ENCODE peak calls at places on chromosomes 2 and 18, in seven cellular contexts. G is H1, S is HCT116, O is K562, E is GM12878, W is HepG2, H is SK-N-SH. P is an unnamed sample.

GRCh38 chr2:64018715-64019082 is 529 bp downstream of the VPS54 start:
- DNase-seq in S (no peak), E (no peak), W (no peak), G (peak), O (no peak), H (no peak), P (no peak)

GRCh38 chr2:207469380-207469779 is 60.4 kb upstream of the CREB1 start:
- DNase-seq in O (no peak), G (no peak), S (no peak), W (no peak), H (peak), E (no peak), P (no peak)

GRCh38 chr2:101976887-101977286 is 14.9 kb upstream of the IL1R2 start:
- DNase-seq in H (no peak), E (peak), O (no peak), S (no peak), G (no peak), W (no peak), P (no peak)

GRCh38 chr2:55231546-55232083 is 478 bp downstream of the CLHC1 start:
- DNase-seq in G (no peak), O (peak), H (no peak), E (no peak), S (no peak), W (no peak), P (no peak)

GRCh38 chr2:72497761-72498160 is 328.1 kb downstream of the EXOC6B start:
- DNase-seq in W (no peak), H (no peak), G (no peak), E (no peak), S (no peak), O (no peak), P (no peak)

GRCh38 chr2:62573137-62573731 is 67.2 kb upstream of the TMEM17 start:
- DNase-seq in H (no peak), W (no peak), G (no peak), O (no peak), E (no peak), S (no peak), P (no peak)

GRCh38 chr2:232162191-232162590 is 200.7 kb downstream of the DIS3L2 start:
- DNase-seq in O (no peak), S (no peak), W (no peak), H (no peak), G (no peak), E (no peak), P (no peak)

GRCh38 chr18:27901424-27902226 is 275.3 kb downstream of the CDH2 start:
- DNase-seq in G (no peak), E (no peak), S (no peak), H (no peak), O (no peak), W (no peak), P (no peak)

GRCh38 chr2:29267710-29268109 is 152.5 kb downstream of the CLIP4 start:
- DNase-seq in O (no peak), G (no peak), W (no peak), H (peak), E (no peak), S (no peak), P (no peak)

GRCh38 chr2:164706522-164706921 is 85.2 kb upstream of the GRB14 start:
- DNase-seq in W (no peak), H (no peak), S (no peak), G (no peak), E (no peak), O (no peak), P (no peak)

GRCh38 chr18:27762054-27762453 is 414.9 kb downstream of the CDH2 start:
- DNase-seq in E (no peak), S (no peak), O (no peak), H (no peak), G (no peak), W (no peak), P (peak)

GRCh38 chr2:23826771-23827170 is 100.2 kb downstream of the ATAD2B start:
- DNase-seq in O (no peak), W (no peak), S (no peak), H (no peak), G (no peak), E (no peak), P (no peak)

GRCh38 chr2:168192839-168193616 is 54.4 kb downstream of the STK39 start:
- DNase-seq in O (no peak), W (no peak), G (no peak), H (no peak), S (no peak), E (no peak), P (no peak)

GRCh38 chr2:72946466-72946865 is 29.1 kb downstream of the EMX1 start:
- DNase-seq in O (no peak), G (no peak), H (no peak), S (no peak), E (no peak), W (no peak), P (no peak)

GRCh38 chr2:239827511-239827865 is 197.7 kb downstream of the NDUFA10 start:
- DNase-seq in G (no peak), W (no peak), H (peak), S (no peak), O (no peak), E (no peak), P (no peak)

GRCh38 chr18:12934454-12935071 is 13.2 kb upstream of the SEH1L start:
- DNase-seq in G (peak), W (peak), E (peak), O (peak), S (peak), H (peak), P (peak)

GRCh38 chr2:166031054-166031453 is 77.5 kb upstream of the TTC21B start:
- DNase-seq in O (no peak), W (no peak), H (no peak), G (no peak), E (no peak), S (no peak), P (no peak)

GRCh38 chr2:47172922-47173695 is 18.0 kb upstream of the STPG4 start:
- DNase-seq in O (no peak), E (no peak), G (no peak), W (no peak), H (no peak), S (no peak), P (no peak)

GRCh38 chr2:179201884-179202283 is 62.7 kb downstream of the SESTD1 start:
- DNase-seq in G (no peak), S (peak), E (no peak), O (no peak), H (no peak), W (no peak), P (no peak)

GRCh38 chr2:32496657-32497056 is 131.2 kb upstream of the TTC27 start:
- DNase-seq in E (no peak), G (no peak), S (no peak), O (no peak), H (no peak), W (no peak), P (no peak)

GRCh38 chr2:15940661-15941482 is 522 bp downstream of the MYCN start:
- DNase-seq in S (no peak), W (no peak), H (peak), O (no peak), G (peak), E (no peak), P (peak)

GRCh38 chr18:35355140-35355618 is 11.0 kb upstream of the ZNF24 start:
- DNase-seq in W (peak), H (peak), E (no peak), S (peak), O (peak), G (peak), P (peak)

GRCh38 chr18:57023483-57023882 is 123.4 kb upstream of the BOD1L2 start:
- DNase-seq in G (no peak), H (no peak), O (no peak), S (no peak), E (peak), W (no peak), P (no peak)

GRCh38 chr2:237474931-237475703 is 11.9 kb upstream of the MLPH start:
- DNase-seq in H (peak), S (peak), W (peak), O (peak), E (no peak), G (peak), P (peak)

GRCh38 chr2:237732790-237733349 is 65.7 kb upstream of the RBM44 start:
- DNase-seq in E (no peak), W (no peak), S (no peak), H (peak), G (no peak), O (no peak), P (peak)

GRCh38 chr2:106160786-106161261 is 33.3 kb downstream of the UXS1 start:
- DNase-seq in S (no peak), G (no peak), E (no peak), W (no peak), H (no peak), O (no peak), P (no peak)

GRCh38 chr2:106158131-106158530 is 36.0 kb downstream of the UXS1 start:
- DNase-seq in E (no peak), S (no peak), H (no peak), G (no peak), O (no peak), W (no peak), P (no peak)

GRCh38 chr2:106161938-106162814 is 31.9 kb downstream of the UXS1 start:
- DNase-seq in O (no peak), H (no peak), E (no peak), W (no peak), S (peak), G (no peak), P (no peak)

GRCh38 chr2:106158871-106159270 is 35.2 kb downstream of the UXS1 start:
- DNase-seq in S (no peak), G (no peak), H (no peak), O (no peak), W (no peak), E (no peak), P (no peak)

DNA sequence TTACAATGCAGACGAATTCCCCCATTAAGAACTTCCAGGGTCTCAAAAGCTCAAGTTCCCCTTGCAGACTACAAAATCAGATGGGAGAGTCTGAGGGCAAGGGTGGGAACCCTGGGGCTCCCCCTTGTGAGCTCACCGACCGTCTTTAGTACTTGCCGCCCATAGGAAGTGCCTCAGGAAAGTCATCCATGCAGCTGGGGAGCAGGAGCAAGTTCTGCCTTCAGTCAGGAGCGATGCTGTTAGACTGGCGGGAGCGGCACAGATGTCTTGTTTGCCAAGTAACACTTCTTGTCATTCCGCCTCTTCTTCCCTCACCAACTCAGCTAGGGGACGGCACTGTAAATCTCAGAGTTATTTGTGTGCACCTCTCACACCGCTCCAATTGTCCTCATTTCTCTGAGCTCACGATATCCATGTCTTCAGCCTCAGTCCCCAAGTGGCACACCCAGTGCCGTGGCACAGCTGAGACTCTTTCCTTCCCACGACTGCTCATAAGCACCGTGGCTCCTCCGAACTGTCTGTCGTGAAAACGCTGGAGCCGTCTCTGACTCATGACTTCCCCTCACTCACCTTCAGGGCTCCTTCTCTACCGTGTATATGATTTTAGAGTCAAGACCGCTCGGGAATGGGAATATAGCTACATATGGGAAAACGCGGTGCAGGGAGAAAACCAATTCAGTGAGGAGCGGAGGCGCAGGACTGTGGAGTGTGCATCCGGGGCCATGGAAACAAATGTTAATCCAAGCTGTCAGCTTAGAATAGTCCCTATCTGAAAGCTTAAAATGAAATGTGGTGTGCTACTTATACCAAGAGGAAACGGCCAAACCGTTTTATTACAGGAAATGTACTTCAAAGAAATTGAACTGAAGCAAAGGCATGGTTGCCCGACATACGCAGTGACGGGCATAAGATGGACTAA is 34.0 kb downstream of the UXS1 start:
- DNase-seq in H (no peak), S (no peak), G (no peak), E (no peak), O (no peak), W (no peak), P (no peak)
- TF ChIP-seq JUND in H (no peak), S (no peak), G (no peak), E (no peak), O (no peak), W (no peak), P (no peak)

GRCh38 chr18:60865801-60866200 is 467.4 kb upstream of the CDH20 start:
- DNase-seq in G (no peak), W (no peak), O (no peak), E (no peak), H (no peak), S (no peak), P (no peak)
- TF ChIP-seq JUND in G (no peak), W (no peak), O (no peak), E (no peak), H (no peak), S (no peak), P (no peak)

GRCh38 chr2:45008296-45009129 is 739 bp downstream of the SIX2 start:
- DNase-seq in H (peak), W (no peak), E (no peak), G (peak), S (no peak), O (no peak), P (no peak)
- TF ChIP-seq JUND in H (no peak), W (no peak), E (no peak), G (no peak), S (no peak), O (no peak), P (no peak)

GRCh38 chr2:19784456-19784855 is 117.3 kb downstream of the TTC32 start:
- DNase-seq in W (no peak), O (no peak), G (no peak), S (no peak), E (no peak), H (no peak), P (no peak)

GRCh38 chr2:19787134-19787533 is 114.6 kb downstream of the TTC32 start:
- DNase-seq in O (no peak), W (no peak), H (no peak), S (no peak), E (no peak), G (no peak), P (no peak)

GRCh38 chr2:19785867-19786266 is 115.9 kb downstream of the TTC32 start:
- DNase-seq in W (no peak), S (no peak), H (no peak), O (no peak), G (no peak), E (no peak), P (no peak)

GRCh38 chr2:19785432-19785831 is 116.4 kb downstream of the TTC32 start:
- DNase-seq in W (no peak), S (no peak), E (no peak), O (no peak), G (no peak), H (no peak), P (no peak)

DNA sequence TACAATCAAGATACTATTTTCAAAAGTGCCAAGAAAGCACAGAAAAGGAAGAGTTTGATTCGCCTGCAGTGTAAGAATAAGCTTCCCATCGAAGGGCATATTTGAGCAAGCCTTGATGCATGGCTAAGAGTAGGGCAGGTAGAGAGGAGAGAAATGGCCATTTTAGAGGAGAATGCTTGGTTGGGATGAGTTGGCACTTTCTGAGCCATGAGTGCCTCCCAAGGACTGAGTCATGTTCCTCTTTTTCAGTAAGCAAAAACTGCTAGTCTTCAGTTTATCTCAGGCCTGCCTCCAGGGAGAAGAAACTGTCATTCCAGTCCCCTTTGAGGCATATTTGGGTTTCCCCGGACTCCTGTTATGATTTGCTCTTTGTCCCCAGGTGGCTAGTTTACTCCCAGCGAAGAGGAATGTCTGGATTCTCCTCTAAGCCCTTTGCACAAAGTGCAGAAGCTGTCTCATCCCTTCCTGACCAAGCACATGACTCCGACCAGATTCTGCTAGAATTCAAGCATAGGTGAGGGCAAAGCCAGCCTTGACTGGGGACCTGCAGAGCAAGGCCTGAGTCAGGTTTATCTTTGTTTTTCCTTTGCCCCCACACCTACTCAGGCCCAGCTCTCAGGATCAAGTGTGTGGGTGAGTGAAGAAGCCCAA is 115.2 kb downstream of the TTC32 start:
- DNase-seq in H (no peak), E (no peak), G (no peak), S (no peak), W (peak), O (peak), P (no peak)
- TF ChIP-seq JUND in H (no peak), E (no peak), G (no peak), S (no peak), W (no peak), O (peak), P (no peak)

DNA sequence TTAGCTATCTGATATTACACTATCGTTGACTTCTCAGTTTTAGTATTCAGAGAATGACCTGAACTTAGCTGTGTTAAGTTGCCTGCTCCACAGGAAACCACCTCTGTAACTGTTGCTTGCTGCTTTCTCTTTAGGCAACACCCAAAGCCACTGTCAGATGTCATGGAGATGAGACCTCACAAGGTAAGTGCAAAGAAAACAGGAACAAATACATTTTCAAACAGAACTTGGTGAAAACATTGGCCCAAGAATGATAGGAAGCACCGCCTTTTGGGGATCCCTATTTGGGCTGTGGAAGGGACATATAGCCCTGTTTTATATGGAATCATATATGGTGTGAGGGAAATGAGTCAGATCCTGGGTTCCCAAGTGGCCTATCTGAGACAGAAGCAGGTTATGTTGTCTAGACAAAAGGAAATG is 143.4 kb downstream of the UBE2E3 start:
- DNase-seq in W (no peak), O (no peak), G (no peak), H (no peak), E (peak), S (no peak), P (no peak)
- TF ChIP-seq JUND in W (no peak), O (no peak), G (no peak), H (no peak), E (no peak), S (no peak), P (no peak)

DNA sequence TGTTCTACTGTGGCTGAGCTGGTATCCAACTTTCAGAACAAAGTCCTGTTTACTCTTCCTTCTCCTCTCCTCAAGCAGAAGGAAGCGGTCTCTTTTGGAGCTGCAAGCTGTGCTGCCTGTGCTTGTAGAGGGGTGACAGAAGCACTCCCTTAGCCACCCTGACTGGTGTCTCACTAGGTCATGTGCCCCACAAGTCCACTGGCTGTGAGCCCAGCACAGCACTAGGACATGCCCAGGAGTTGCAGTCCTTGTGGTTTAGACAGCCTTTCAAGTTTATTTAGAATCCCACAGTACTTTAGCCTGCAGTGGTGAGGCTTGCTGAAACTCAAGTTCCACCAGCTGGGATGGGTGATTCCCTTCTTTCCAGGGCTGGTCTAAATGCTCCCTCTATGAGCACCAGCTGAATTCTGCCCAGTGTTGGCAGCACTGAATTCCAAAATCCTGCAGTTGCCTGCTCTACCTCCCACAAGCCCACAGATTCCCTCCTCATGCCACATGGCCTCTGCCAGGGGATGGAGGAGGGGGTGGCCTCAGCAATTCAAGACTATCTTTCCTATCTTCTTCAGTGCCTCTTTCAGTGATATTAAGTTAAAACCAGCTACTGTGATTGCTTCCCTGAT is 61.2 kb downstream of the CCDC85A start:
- DNase-seq in O (no peak), E (no peak), W (no peak), H (no peak), G (no peak), S (no peak), P (peak)
- TF ChIP-seq JUND in O (no peak), E (no peak), W (no peak), H (no peak), G (no peak), S (no peak), P (no peak)

GRCh38 chr2:74415762-74416395 is 5.5 kb downstream of the C2orf81 start:
- DNase-seq in H (peak), S (no peak), W (no peak), G (no peak), O (no peak), E (no peak), P (no peak)
- TF ChIP-seq JUND in H (no peak), S (no peak), W (no peak), G (no peak), O (no peak), E (no peak), P (no peak)